ENCODE peak calls at places on chromosomes 16 and 17, in six cellular contexts. I is H1, R is GM12878, Q is GM12891, K is HepG2, N is K562. M is an unnamed sample.

GRCh38 chr17:50547736-50548083 is 736 bp downstream of the SPATA20 start:
- DNase-seq in I (no peak), R (no peak), Q (no peak), K (no peak), N (no peak), M (no peak)

GRCh38 chr16:73048292-73049050 is 543 bp upstream of the ZFHX3 start:
- DNase-seq in I (no peak), R (no peak), Q (no peak), K (peak; percentile 84), N (no peak), M (no peak)

GRCh38 chr17:69654981-69655581 is 240.6 kb downstream of the MAP2K6 start:
- DNase-seq in I (no peak), R (no peak), Q (no peak), K (no peak), N (no peak), M (no peak)

GRCh38 chr16:27455700-27456099 is 53.7 kb downstream of the IL21R start:
- DNase-seq in I (no peak), R (no peak), Q (no peak), K (no peak), N (peak; percentile 13), M (no peak)

GRCh38 chr16:56777533-56777932 is 47.6 kb downstream of the NUP93 start:
- DNase-seq in I (no peak), R (no peak), Q (no peak), K (no peak), N (no peak), M (no peak)

GRCh38 chr17:78040561-78041400 is 82.3 kb downstream of the TNRC6C start:
- DNase-seq in I (no peak), R (peak; percentile 21), Q (peak; percentile 39), K (no peak), N (no peak), M (no peak)

GRCh38 chr17:48024149-48025039 is 13.2 kb downstream of the COPZ2 start:
- DNase-seq in I (peak; percentile 66), R (no peak), Q (no peak), K (no peak), N (peak; percentile 61), M (no peak)

GRCh38 chr17:9987779-9988585 is 82.9 kb upstream of the RCVRN start:
- DNase-seq in I (peak; percentile 72), R (no peak), Q (peak; percentile 43), K (peak; percentile 18), N (peak; percentile 50), M (peak; percentile 40)

GRCh38 chr16:72255785-72256184 is 83.8 kb upstream of the PMFBP1 start:
- DNase-seq in I (no peak), R (no peak), Q (no peak), K (no peak), N (no peak), M (no peak)

GRCh38 chr16:28863929-28864886 is 565 bp downstream of the SH2B1 start:
- DNase-seq in I (no peak), R (no peak), Q (no peak), K (no peak), N (peak; percentile 41), M (no peak)

GRCh38 chr17:18119938-18120337 is 11.4 kb downstream of the MYO15A start:
- DNase-seq in I (no peak), R (no peak), Q (no peak), K (no peak), N (no peak), M (no peak)

GRCh38 chr17:39664581-39665561 is at the start of gene TCAP:
- DNase-seq in I (no peak), R (no peak), Q (no peak), K (no peak), N (no peak), M (no peak)

GRCh38 chr17:32882734-32883133 is 5.8 kb upstream of the MYO1D start:
- DNase-seq in I (no peak), R (no peak), Q (no peak), K (no peak), N (peak; percentile 80), M (no peak)

GRCh38 chr16:74563828-74564263 is 43.1 kb downstream of the GLG1 start:
- DNase-seq in I (no peak), R (no peak), Q (no peak), K (no peak), N (peak; percentile 86), M (no peak)

GRCh38 chr17:65074778-65075250 is 18.3 kb upstream of the GNA13 start:
- DNase-seq in I (no peak), R (no peak), Q (no peak), K (peak; percentile 60), N (peak; percentile 35), M (no peak)

GRCh38 chr17:78142113-78142861 is 3.9 kb upstream of the C17orf99 start:
- DNase-seq in I (no peak), R (no peak), Q (no peak), K (peak; percentile 65), N (peak; percentile 49), M (no peak)

GRCh38 chr17:6165806-6166205 is 95.6 kb downstream of the WSCD1 start:
- DNase-seq in I (no peak), R (no peak), Q (no peak), K (no peak), N (no peak), M (no peak)

GRCh38 chr17:70636517-70637133 is 467.3 kb downstream of the KCNJ2 start:
- DNase-seq in I (no peak), R (no peak), Q (no peak), K (peak; percentile 29), N (peak; percentile 44), M (no peak)

GRCh38 chr17:20053343-20053964 is 44.3 kb downstream of the SPECC1 start:
- DNase-seq in I (no peak), R (no peak), Q (no peak), K (no peak), N (peak; percentile 4), M (no peak)

GRCh38 chr17:57440522-57441269 is 184.4 kb downstream of the MSI2 start:
- DNase-seq in I (peak; percentile 82), R (peak; percentile 63), Q (peak; percentile 60), K (peak; percentile 91), N (peak; percentile 77), M (peak; percentile 48)

GRCh38 chr17:27630607-27631408 is at the start of gene LGALS9:
- DNase-seq in I (no peak), R (peak; percentile 53), Q (no peak), K (no peak), N (no peak), M (no peak)

GRCh38 chr17:48175692-48176450 is 68.3 kb downstream of the SNX11 start:
- DNase-seq in I (no peak), R (no peak), Q (no peak), K (no peak), N (no peak), M (no peak)

GRCh38 chr16:4316732-4317461 is 1.0 kb downstream of the GLIS2 start:
- DNase-seq in I (peak; percentile 77), R (no peak), Q (no peak), K (no peak), N (no peak), M (no peak)

GRCh38 chr16:11260596-11260966 is 4.6 kb upstream of the SOCS1 start:
- DNase-seq in I (no peak), R (no peak), Q (no peak), K (no peak), N (no peak), M (no peak)
- TF ChIP-seq POLR2A in I (no peak), R (no peak), Q (no peak), K (no peak), N (no peak), M (no peak)

DNA sequence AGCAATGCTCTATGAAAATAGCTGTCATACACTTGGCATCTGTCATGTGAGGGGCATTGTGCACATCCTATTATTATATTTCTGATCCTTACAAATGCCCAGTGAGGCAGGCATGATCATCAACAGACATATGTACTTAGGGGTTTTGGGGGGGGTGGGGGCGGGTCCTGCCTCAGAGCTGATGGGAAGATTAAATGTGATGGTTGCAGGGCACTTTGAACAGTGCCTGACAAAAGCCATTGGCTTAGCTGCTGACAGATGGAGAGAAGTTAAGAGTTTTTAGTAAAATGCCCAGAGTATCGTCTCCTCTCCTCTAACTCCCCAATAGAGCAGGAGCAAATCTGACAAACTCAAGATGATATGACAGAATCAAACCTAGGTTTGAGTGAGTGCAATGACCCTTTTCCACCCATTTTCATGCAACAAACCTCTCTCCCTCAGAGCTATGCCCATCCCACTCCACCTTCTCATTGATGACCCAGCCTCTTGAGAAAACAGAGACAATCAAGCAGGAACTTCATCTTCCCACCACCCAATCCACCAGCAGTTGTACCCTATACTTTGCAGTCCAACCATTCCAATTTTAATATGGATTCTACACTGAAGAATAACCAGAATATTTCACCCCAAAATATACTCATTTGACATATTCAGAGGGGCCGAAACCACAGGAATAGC is 4.8 kb downstream of the KLHL11 start:
- DNase-seq in I (no peak), R (no peak), Q (no peak), K (no peak), N (no peak), M (no peak)
- TF ChIP-seq TAF1 in I (no peak), R (no peak), Q (no peak), K (no peak), N (no peak), M (no peak)

DNA sequence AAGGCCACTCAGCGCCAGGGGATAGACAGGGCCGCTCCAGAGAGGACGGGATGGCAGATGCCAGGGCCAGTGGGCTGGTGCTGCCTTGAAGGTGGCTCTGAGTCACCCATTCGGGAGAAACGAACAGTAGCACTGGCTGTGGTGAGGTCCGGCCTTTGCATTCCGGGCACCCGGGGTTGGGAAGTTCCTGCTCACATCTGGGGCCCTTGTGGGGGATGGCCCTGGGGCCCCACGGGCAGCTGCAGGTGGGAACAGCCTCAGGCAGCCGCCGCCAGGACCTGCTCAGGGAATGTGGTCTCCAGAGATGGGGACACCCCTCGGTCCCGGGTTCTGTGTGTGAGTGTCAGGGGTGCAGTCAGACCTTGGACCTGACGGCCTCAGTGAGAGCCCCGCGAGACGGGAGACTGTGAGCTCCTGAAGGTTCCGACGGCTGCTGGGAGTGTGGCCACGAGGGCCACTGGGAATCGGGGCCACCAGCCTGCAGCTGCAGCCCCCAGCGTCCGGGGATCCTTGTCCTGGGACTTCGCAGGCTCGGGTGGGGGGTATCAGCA is 1.4 kb downstream of the CBFA2T3 start:
- DNase-seq in I (no peak), R (no peak), Q (no peak), K (no peak), N (peak; percentile 52), M (no peak)
- TF ChIP-seq POLR2AphosphoS5 in I (no peak), R (no peak), Q (no peak), K (no peak), N (no peak), M (no peak)

DNA sequence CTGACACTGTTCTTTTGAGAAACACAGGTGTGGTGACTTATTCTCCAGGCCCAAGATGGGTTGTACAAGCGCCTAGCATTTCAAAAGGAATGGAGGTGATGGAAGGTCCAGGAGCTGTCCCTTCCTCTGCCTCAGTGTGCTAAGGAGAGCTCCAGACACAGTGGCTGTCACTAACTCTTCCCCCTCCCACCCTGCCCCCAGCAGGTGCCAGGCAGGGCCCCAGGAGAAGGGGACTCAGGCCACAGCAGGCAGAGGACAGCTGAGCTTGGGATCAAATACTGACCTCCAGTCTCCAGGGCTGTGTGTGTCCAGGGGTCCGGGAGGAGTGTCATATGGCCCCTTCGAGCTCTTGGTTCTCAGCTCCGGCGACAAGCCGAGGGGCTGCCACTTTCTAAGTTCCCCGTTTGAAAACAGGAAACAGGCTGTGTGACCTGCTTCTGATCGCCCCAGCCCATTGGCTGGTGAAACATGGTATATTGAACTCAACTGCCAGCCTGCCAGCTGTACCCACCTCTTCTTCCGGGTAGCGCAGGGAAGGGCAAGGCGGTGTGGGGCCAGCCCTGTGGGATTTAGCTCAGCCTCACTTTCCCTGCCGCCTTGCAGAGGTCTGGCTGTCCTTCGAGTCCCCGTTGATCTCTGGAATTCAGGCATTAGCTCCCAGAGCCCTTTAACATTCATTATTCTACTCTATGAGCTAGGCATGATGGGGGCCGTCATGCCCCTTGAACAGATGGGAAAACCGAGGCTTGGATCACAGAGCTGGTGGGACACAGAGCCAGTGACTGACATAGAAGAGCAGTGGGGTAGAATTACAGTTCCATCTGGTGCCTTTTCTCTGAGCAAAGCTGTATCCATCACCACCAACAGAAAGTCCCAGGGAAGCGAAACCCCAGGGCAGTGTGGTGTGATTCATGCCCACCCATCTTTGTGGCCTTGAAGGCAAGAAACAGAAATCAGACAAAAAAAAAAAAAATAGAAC is at the start of gene SNX20:
- DNase-seq in I (no peak), R (peak; percentile 63), Q (no peak), K (no peak), N (no peak), M (peak; percentile 60)
- TF ChIP-seq POLR2A in I (no peak), R (peak; percentile 68), Q (peak; percentile 61), K (no peak), N (no peak), M (peak; percentile 69)

M was measured in GM12892.